ENCODE peak calls at places on chromosomes 3 and 15, in seven cellular contexts. One of them, this sample, is unnamed.

GRCh38 chr15:45197512-45197911 is 9.7 kb upstream of the SHF start:
- DNase-seq in mucosa of gallbladder: no peak
- DNase-seq in NCI-H1105 treated with DMSO at 0.1 percent for 48 hours: no peak
- DNase-seq in HL-60: peak; percentile 36
- DNase-seq in stimulated activated CD8-positive, alpha-beta memory T cell treated with anti-CD3 and anti-CD28 coated beads, Interleukin-15, amount 100 ng/mL, for 24 hours: no peak
- DNase-seq in pons: no peak
- DNase-seq in HS-27A: no peak
- DNase-seq in this sample: no peak

GRCh38 chr15:87816016-87816415 is 440.5 kb downstream of the NTRK3 start:
- DNase-seq in stimulated activated CD8-positive, alpha-beta memory T cell treated with anti-CD3 and anti-CD28 coated beads, Interleukin-15, amount 100 ng/mL, for 24 hours: no peak
- DNase-seq in mucosa of gallbladder: no peak
- DNase-seq in HL-60: no peak
- DNase-seq in HS-27A: no peak
- DNase-seq in pons: no peak
- DNase-seq in NCI-H1105 treated with DMSO at 0.1 percent for 48 hours: no peak
- DNase-seq in this sample: no peak

GRCh38 chr15:92810418-92811138 is 89.5 kb upstream of the CHD2 start:
- DNase-seq in NCI-H1105 treated with DMSO at 0.1 percent for 48 hours: peak; percentile 70
- DNase-seq in pons: peak; percentile 87
- DNase-seq in HL-60: peak; percentile 62
- DNase-seq in HS-27A: peak; percentile 79
- DNase-seq in mucosa of gallbladder: peak; percentile 45
- DNase-seq in stimulated activated CD8-positive, alpha-beta memory T cell treated with anti-CD3 and anti-CD28 coated beads, Interleukin-15, amount 100 ng/mL, for 24 hours: no peak
- DNase-seq in this sample: peak; percentile 84

GRCh38 chr15:90839187-90840071 is 29.0 kb upstream of the FURIN start:
- DNase-seq in NCI-H1105 treated with DMSO at 0.1 percent for 48 hours: no peak
- DNase-seq in mucosa of gallbladder: peak; percentile 60
- DNase-seq in pons: peak; percentile 21
- DNase-seq in HS-27A: no peak
- DNase-seq in stimulated activated CD8-positive, alpha-beta memory T cell treated with anti-CD3 and anti-CD28 coated beads, Interleukin-15, amount 100 ng/mL, for 24 hours: no peak
- DNase-seq in HL-60: peak; percentile 91
- DNase-seq in this sample: no peak

GRCh38 chr3:193507566-193507965 is 47.1 kb downstream of the ATP13A4 start:
- DNase-seq in stimulated activated CD8-positive, alpha-beta memory T cell treated with anti-CD3 and anti-CD28 coated beads, Interleukin-15, amount 100 ng/mL, for 24 hours: no peak
- DNase-seq in NCI-H1105 treated with DMSO at 0.1 percent for 48 hours: no peak
- DNase-seq in pons: no peak
- DNase-seq in mucosa of gallbladder: no peak
- DNase-seq in HS-27A: no peak
- DNase-seq in HL-60: no peak
- DNase-seq in this sample: no peak

GRCh38 chr3:177459397-177459796 is 262.1 kb upstream of the TBL1XR1 start:
- DNase-seq in stimulated activated CD8-positive, alpha-beta memory T cell treated with anti-CD3 and anti-CD28 coated beads, Interleukin-15, amount 100 ng/mL, for 24 hours: no peak
- DNase-seq in HS-27A: no peak
- DNase-seq in HL-60: no peak
- DNase-seq in mucosa of gallbladder: peak; percentile 31
- DNase-seq in NCI-H1105 treated with DMSO at 0.1 percent for 48 hours: no peak
- DNase-seq in pons: no peak
- DNase-seq in this sample: no peak

GRCh38 chr3:23938657-23939056 is 6.4 kb upstream of the NR1D2 start:
- DNase-seq in mucosa of gallbladder: no peak
- DNase-seq in NCI-H1105 treated with DMSO at 0.1 percent for 48 hours: no peak
- DNase-seq in stimulated activated CD8-positive, alpha-beta memory T cell treated with anti-CD3 and anti-CD28 coated beads, Interleukin-15, amount 100 ng/mL, for 24 hours: no peak
- DNase-seq in HL-60: peak; percentile 36
- DNase-seq in HS-27A: no peak
- DNase-seq in pons: no peak
- DNase-seq in this sample: no peak

GRCh38 chr3:155412856-155413255 is 119.4 kb upstream of the STRIT1 start:
- DNase-seq in pons: no peak
- DNase-seq in HS-27A: no peak
- DNase-seq in mucosa of gallbladder: no peak
- DNase-seq in HL-60: no peak
- DNase-seq in NCI-H1105 treated with DMSO at 0.1 percent for 48 hours: no peak
- DNase-seq in stimulated activated CD8-positive, alpha-beta memory T cell treated with anti-CD3 and anti-CD28 coated beads, Interleukin-15, amount 100 ng/mL, for 24 hours: no peak
- DNase-seq in this sample: peak; percentile 3

GRCh38 chr15:93331545-93332117 is 242.6 kb upstream of the RGMA start:
- DNase-seq in HS-27A: no peak
- DNase-seq in stimulated activated CD8-positive, alpha-beta memory T cell treated with anti-CD3 and anti-CD28 coated beads, Interleukin-15, amount 100 ng/mL, for 24 hours: no peak
- DNase-seq in mucosa of gallbladder: no peak
- DNase-seq in NCI-H1105 treated with DMSO at 0.1 percent for 48 hours: peak; percentile 41
- DNase-seq in HL-60: no peak
- DNase-seq in pons: no peak
- DNase-seq in this sample: no peak

GRCh38 chr15:51281368-51281967 is 56.9 kb downstream of the CYP19A1 start:
- DNase-seq in NCI-H1105 treated with DMSO at 0.1 percent for 48 hours: peak; percentile 14
- DNase-seq in mucosa of gallbladder: peak; percentile 70
- DNase-seq in stimulated activated CD8-positive, alpha-beta memory T cell treated with anti-CD3 and anti-CD28 coated beads, Interleukin-15, amount 100 ng/mL, for 24 hours: no peak
- DNase-seq in HL-60: peak; percentile 68
- DNase-seq in pons: peak; percentile 84
- DNase-seq in HS-27A: peak; percentile 7
- DNase-seq in this sample: peak; percentile 32

GRCh38 chr15:29671308-29671981 is 150.8 kb downstream of the TJP1 start:
- DNase-seq in HS-27A: no peak
- DNase-seq in NCI-H1105 treated with DMSO at 0.1 percent for 48 hours: no peak
- DNase-seq in pons: no peak
- DNase-seq in HL-60: no peak
- DNase-seq in stimulated activated CD8-positive, alpha-beta memory T cell treated with anti-CD3 and anti-CD28 coated beads, Interleukin-15, amount 100 ng/mL, for 24 hours: no peak
- DNase-seq in mucosa of gallbladder: no peak
- DNase-seq in this sample: no peak

GRCh38 chr15:81183403-81183760 is 13.3 kb upstream of the IL16 start:
- DNase-seq in mucosa of gallbladder: no peak
- DNase-seq in NCI-H1105 treated with DMSO at 0.1 percent for 48 hours: no peak
- DNase-seq in pons: no peak
- DNase-seq in HL-60: peak; percentile 33
- DNase-seq in HS-27A: no peak
- DNase-seq in stimulated activated CD8-positive, alpha-beta memory T cell treated with anti-CD3 and anti-CD28 coated beads, Interleukin-15, amount 100 ng/mL, for 24 hours: no peak
- DNase-seq in this sample: no peak

GRCh38 chr3:8739757-8740508 is 6.3 kb downstream of the CAV3 start:
- DNase-seq in stimulated activated CD8-positive, alpha-beta memory T cell treated with anti-CD3 and anti-CD28 coated beads, Interleukin-15, amount 100 ng/mL, for 24 hours: no peak
- DNase-seq in mucosa of gallbladder: no peak
- DNase-seq in NCI-H1105 treated with DMSO at 0.1 percent for 48 hours: no peak
- DNase-seq in HL-60: no peak
- DNase-seq in HS-27A: peak; percentile 88
- DNase-seq in pons: no peak
- DNase-seq in this sample: no peak

GRCh38 chr3:56801597-56802410 is at the start of gene ARHGEF3:
- DNase-seq in stimulated activated CD8-positive, alpha-beta memory T cell treated with anti-CD3 and anti-CD28 coated beads, Interleukin-15, amount 100 ng/mL, for 24 hours: peak; percentile 80
- DNase-seq in mucosa of gallbladder: peak; percentile 87
- DNase-seq in NCI-H1105 treated with DMSO at 0.1 percent for 48 hours: peak; percentile 48
- DNase-seq in HL-60: peak; percentile 58
- DNase-seq in HS-27A: peak; percentile 79
- DNase-seq in pons: peak; percentile 85
- DNase-seq in this sample: peak; percentile 70

GRCh38 chr3:185081516-185081915 is 71.3 kb downstream of the C3orf70 start:
- DNase-seq in mucosa of gallbladder: no peak
- DNase-seq in pons: no peak
- DNase-seq in HS-27A: no peak
- DNase-seq in NCI-H1105 treated with DMSO at 0.1 percent for 48 hours: no peak
- DNase-seq in stimulated activated CD8-positive, alpha-beta memory T cell treated with anti-CD3 and anti-CD28 coated beads, Interleukin-15, amount 100 ng/mL, for 24 hours: no peak
- DNase-seq in HL-60: no peak
- DNase-seq in this sample: no peak

GRCh38 chr3:124772081-124772831 is 42.0 kb downstream of the UMPS start:
- DNase-seq in mucosa of gallbladder: peak; percentile 40
- DNase-seq in HS-27A: no peak
- DNase-seq in pons: peak; percentile 92
- DNase-seq in NCI-H1105 treated with DMSO at 0.1 percent for 48 hours: peak; percentile 92
- DNase-seq in HL-60: no peak
- DNase-seq in stimulated activated CD8-positive, alpha-beta memory T cell treated with anti-CD3 and anti-CD28 coated beads, Interleukin-15, amount 100 ng/mL, for 24 hours: no peak
- DNase-seq in this sample: no peak

GRCh38 chr3:23665741-23666140 is 140.0 kb upstream of the UBE2E1 start:
- DNase-seq in pons: no peak
- DNase-seq in stimulated activated CD8-positive, alpha-beta memory T cell treated with anti-CD3 and anti-CD28 coated beads, Interleukin-15, amount 100 ng/mL, for 24 hours: no peak
- DNase-seq in HL-60: no peak
- DNase-seq in mucosa of gallbladder: no peak
- DNase-seq in HS-27A: no peak
- DNase-seq in NCI-H1105 treated with DMSO at 0.1 percent for 48 hours: no peak
- DNase-seq in this sample: no peak

GRCh38 chr3:129650256-129650872 is 43.9 kb upstream of the PLXND1 start:
- DNase-seq in mucosa of gallbladder: peak; percentile 73
- DNase-seq in HS-27A: no peak
- DNase-seq in NCI-H1105 treated with DMSO at 0.1 percent for 48 hours: peak; percentile 38
- DNase-seq in stimulated activated CD8-positive, alpha-beta memory T cell treated with anti-CD3 and anti-CD28 coated beads, Interleukin-15, amount 100 ng/mL, for 24 hours: no peak
- DNase-seq in pons: peak; percentile 76
- DNase-seq in HL-60: peak; percentile 62
- DNase-seq in this sample: peak; percentile 57

GRCh38 chr3:115648559-115648958 is 25.2 kb downstream of the GAP43 start:
- DNase-seq in HL-60: no peak
- DNase-seq in pons: peak; percentile 67
- DNase-seq in NCI-H1105 treated with DMSO at 0.1 percent for 48 hours: no peak
- DNase-seq in mucosa of gallbladder: no peak
- DNase-seq in HS-27A: no peak
- DNase-seq in stimulated activated CD8-positive, alpha-beta memory T cell treated with anti-CD3 and anti-CD28 coated beads, Interleukin-15, amount 100 ng/mL, for 24 hours: no peak
- DNase-seq in this sample: peak; percentile 78